ENCODE peak calls at places on chromosomes 13 and 19, in four cellular contexts. R is NT2/D1, M is fibroblast of lung, F is A549. A is an unnamed sample. For H3K4me1, the result is how much of the 10 kb centered on the place peaks cover.

GRCh38 chr13:53200498-53201453 is 172.2 kb downstream of the OLFM4 start:
- DNase-seq in R (peak), M (peak), F (no peak), A (peak)

GRCh38 chr13:76823969-76824368 is 62.2 kb downstream of the KCTD12 start:
- DNase-seq in R (peak), M (no peak), F (no peak), A (no peak)

GRCh38 chr19:719636-720377 is 11.1 kb downstream of the PALM start:
- DNase-seq in R (no peak), M (no peak), F (no peak), A (peak)

GRCh38 chr13:29849731-29850212 is 645 bp downstream of the UBL3 start:
- DNase-seq in R (no peak), M (peak), F (peak), A (peak)

GRCh38 chr13:44930907-44931676 is 58.2 kb downstream of the NUFIP1 start:
- DNase-seq in R (peak), M (peak), F (no peak), A (no peak)

GRCh38 chr13:35765941-35766340 is 289.5 kb upstream of the MAB21L1 start:
- DNase-seq in R (no peak), M (no peak), F (no peak), A (no peak)

GRCh38 chr13:43293986-43294880 is 270.8 kb downstream of the DNAJC15 start:
- DNase-seq in R (no peak), M (peak), F (no peak), A (no peak)

GRCh38 chr13:100138859-100139491 is 50.1 kb downstream of the PCCA start:
- DNase-seq in R (no peak), M (peak), F (no peak), A (no peak)

GRCh38 chr19:12790628-12791344 is 500 bp upstream of the JUNB start:
- DNase-seq in R (no peak), M (no peak), F (no peak), A (no peak)

GRCh38 chr19:14248578-14249011 is 42.6 kb upstream of the ADGRL1 start:
- DNase-seq in R (peak), M (peak), F (peak), A (peak)

GRCh38 chr19:48624791-48625723 is 5.8 kb downstream of the SPHK2 start:
- DNase-seq in R (no peak), M (no peak), F (no peak), A (peak)

GRCh38 chr19:49983645-49984229 is 22.8 kb upstream of the SIGLEC11 start:
- DNase-seq in R (peak), M (peak), F (peak), A (no peak)

GRCh38 chr13:33016414-33017409 is at the start of gene KL:
- DNase-seq in R (no peak), M (peak), F (peak), A (peak)

GRCh38 chr19:23779645-23780044 is 21.0 kb upstream of the ZNF681 start:
- DNase-seq in R (no peak), M (no peak), F (no peak), A (no peak)

GRCh38 chr13:81293594-81294164 is 952.8 kb upstream of the SPRY2 start:
- DNase-seq in R (no peak), M (no peak), F (no peak), A (no peak)

GRCh38 chr13:99034333-99035085 is 56.6 kb upstream of the DOCK9 start:
- DNase-seq in R (no peak), M (no peak), F (no peak), A (no peak)

GRCh38 chr13:52085416-52085815 is 43.5 kb downstream of the NEK5 start:
- DNase-seq in R (no peak), M (peak), F (no peak), A (no peak)

GRCh38 chr19:10230155-10230903 is 802 bp downstream of the S1PR2 start:
- DNase-seq in R (no peak), M (peak), F (no peak), A (peak)

GRCh38 chr13:99496322-99497142 is 4.7 kb upstream of the TM9SF2 start:
- DNase-seq in R (no peak), M (peak), F (peak), A (peak)

GRCh38 chr13:66558511-66558910 is 671.6 kb downstream of the PCDH9 start:
- DNase-seq in R (peak), M (peak), F (no peak), A (no peak)

GRCh38 chr19:11558881-11559828 is at the start of gene ELOF1:
- DNase-seq in R (peak), M (peak), F (peak), A (peak)

GRCh38 chr13:21849323-21849722 is 178.4 kb downstream of the FGF9 start:
- DNase-seq in R (peak), M (no peak), F (peak), A (no peak)

GRCh38 chr13:83065136-83065535 is 817.1 kb downstream of the SLITRK1 start:
- DNase-seq in R (no peak), M (peak), F (no peak), A (no peak)

GRCh38 chr13:52850396-52851152 is 2.1 kb upstream of the PCDH8 start:
- DNase-seq in R (peak), M (peak), F (peak), A (peak)

GRCh38 chr13:82719987-82720386 is 1162.3 kb downstream of the SLITRK1 start:
- DNase-seq in R (no peak), M (no peak), F (no peak), A (no peak)

GRCh38 chr13:49926019-49926418 is 10.1 kb downstream of the SPRYD7 start:
- DNase-seq in R (no peak), M (no peak), F (no peak), A (no peak)

GRCh38 chr13:31909889-31910551 is 121.6 kb upstream of the FRY start:
- DNase-seq in R (peak), M (peak), F (peak), A (no peak)

GRCh38 chr13:47628666-47629065 is 372.4 kb downstream of the SUCLA2 start:
- DNase-seq in R (no peak), M (peak), F (no peak), A (no peak)

DNA sequence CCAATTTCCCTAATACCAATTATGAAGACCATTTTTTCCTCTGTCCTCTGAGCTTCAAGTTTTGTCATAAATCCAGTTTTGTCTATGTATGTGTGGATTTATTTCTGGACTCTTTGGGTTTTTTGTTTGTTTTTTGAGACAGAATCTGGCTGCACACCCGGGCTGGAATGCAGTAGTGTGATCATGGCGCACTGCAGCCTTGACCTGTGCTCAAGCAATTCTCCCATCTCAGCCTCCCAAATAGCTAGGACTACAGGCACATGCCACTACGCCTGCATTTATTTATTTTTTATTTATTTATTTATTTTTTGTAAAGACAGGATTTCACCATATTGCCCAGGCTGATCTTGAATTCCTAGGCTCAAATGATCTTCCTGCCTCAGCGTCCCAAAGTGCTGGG is 45.3 kb upstream of the GTF3A start:
- DNase-seq in R (no peak), M (no peak), F (no peak), A (no peak)
- H3K4me1 ChIP-seq in R (under half), M (under half), F (under half), A (under half)

GRCh38 chr19:52140077-52140710 is 456 bp upstream of the ZNF616 start:
- DNase-seq in R (no peak), M (peak), F (no peak), A (no peak)

GRCh38 chr19:52142001-52142595 is 2.4 kb upstream of the ZNF616 start:
- DNase-seq in R (no peak), M (no peak), F (no peak), A (no peak)

GRCh38 chr19:52138614-52139290 is 986 bp downstream of the ZNF616 start:
- DNase-seq in R (peak), M (peak), F (no peak), A (no peak)

DNA sequence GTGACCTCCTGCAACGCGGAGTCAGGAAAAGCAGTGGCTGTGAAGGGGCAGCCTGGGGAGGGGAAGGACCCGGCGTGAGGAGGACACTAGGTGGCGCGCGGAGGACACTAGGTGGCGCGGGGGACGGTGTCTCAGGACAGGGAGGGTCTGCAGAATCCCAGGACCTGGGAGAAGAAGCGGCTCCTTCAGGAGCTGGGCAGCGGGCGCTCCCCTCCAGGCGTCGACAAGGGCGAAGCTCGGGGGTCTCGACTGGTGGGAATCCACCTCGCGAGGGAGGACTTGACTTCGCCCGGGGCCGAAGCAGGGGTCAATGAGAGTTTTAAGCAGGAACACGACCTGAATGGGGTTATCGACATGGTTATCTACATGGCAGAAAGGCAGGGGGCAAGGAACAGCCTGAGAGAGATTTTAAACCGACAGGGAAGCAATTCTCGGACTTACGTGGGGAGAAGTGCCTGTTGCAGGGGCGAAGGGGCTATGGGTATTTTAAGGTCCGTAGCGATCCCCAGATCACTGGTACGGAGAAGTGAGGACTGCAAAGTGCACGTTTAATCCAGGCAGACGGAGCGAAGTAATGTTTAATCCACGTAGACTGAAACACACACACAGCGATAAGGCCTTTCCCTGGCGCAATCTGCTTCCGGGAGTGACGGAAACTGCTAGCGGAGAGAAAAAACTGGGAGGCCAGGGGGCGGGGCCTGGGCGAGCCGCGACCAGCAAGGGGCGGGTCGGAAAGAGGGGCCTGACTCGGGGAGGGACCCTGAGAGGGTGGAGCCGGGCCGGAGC is at the start of gene ZNF616:
- DNase-seq in R (peak), M (peak), F (peak), A (peak)
- H3K4me3 ChIP-seq in R (peak), M (peak), F (peak), A (peak)

GRCh38 chr13:24222756-24223155 is 62.2 kb downstream of the SPATA13 start:
- DNase-seq in R (no peak), M (no peak), F (no peak), A (no peak)
- H3K4me1 ChIP-seq in R (under half), M (under half), F (under half), A (under half)

GRCh38 chr19:38386300-38386967 is 1.4 kb downstream of the GGN start:
- DNase-seq in R (no peak), M (no peak), F (no peak), A (peak)
- H3K4me3 ChIP-seq in R (no peak), M (no peak), F (no peak), A (no peak)

GRCh38 chr19:15284091-15284490 is 48.2 kb downstream of the BRD4 start:
- DNase-seq in R (no peak), M (no peak), F (no peak), A (no peak)
- H3K4me1 ChIP-seq in R (under half), M (under half), F (half or more), A (half or more)

GRCh38 chr19:8811315-8812172 is 20.6 kb downstream of the ZNF558 start:
- DNase-seq in R (no peak), M (peak), F (peak), A (no peak)

GRCh38 chr19:8815780-8816179 is 16.3 kb downstream of the ZNF558 start:
- DNase-seq in R (no peak), M (no peak), F (no peak), A (no peak)

GRCh38 chr19:8814176-8814575 is 17.9 kb downstream of the ZNF558 start:
- DNase-seq in R (no peak), M (no peak), F (no peak), A (no peak)
- H3K4me3 ChIP-seq in R (no peak), M (no peak), F (no peak), A (peak)

DNA sequence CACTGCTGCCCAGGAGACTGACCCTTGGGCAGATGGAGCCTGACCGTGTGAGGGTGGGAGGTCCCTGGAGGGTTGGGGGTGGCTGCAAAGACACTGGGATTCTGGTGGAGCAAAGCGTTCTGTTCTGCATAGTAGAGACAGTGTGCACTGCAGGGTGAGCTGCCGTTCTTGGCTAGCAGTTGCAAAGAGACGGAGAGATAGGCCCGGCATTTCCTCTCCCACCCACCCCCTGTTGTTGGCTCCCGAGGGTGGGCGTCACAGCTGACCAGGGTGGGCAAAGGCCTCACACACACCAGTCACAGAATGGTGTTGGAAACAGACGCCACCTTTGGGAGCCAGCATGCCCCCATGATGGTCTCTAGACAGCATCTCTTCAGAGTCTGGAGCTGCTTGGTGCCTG is 11.4 kb downstream of the TMEM255B start:
- DNase-seq in R (no peak), M (no peak), F (no peak), A (no peak)
- H3K4me1 ChIP-seq in R (under half), M (under half), F (under half), A (under half)

GRCh38 chr19:3372413-3372812 is 6.0 kb downstream of the NFIC start:
- DNase-seq in R (no peak), M (no peak), F (no peak), A (no peak)

GRCh38 chr19:3373971-3374368 is 7.6 kb downstream of the NFIC start:
- DNase-seq in R (no peak), M (no peak), F (no peak), A (no peak)

GRCh38 chr19:3378352-3379146 is 12.2 kb downstream of the NFIC start:
- DNase-seq in R (no peak), M (no peak), F (no peak), A (no peak)

GRCh38 chr19:3374369-3375112 is 8.2 kb downstream of the NFIC start:
- DNase-seq in R (no peak), M (no peak), F (no peak), A (no peak)

GRCh38 chr19:3375221-3376088 is 9.1 kb downstream of the NFIC start:
- DNase-seq in R (no peak), M (peak), F (no peak), A (peak)
- H3K4me3 ChIP-seq in R (no peak), M (no peak), F (no peak), A (no peak)

GRCh38 chr19:51128227-51128626 is 3.5 kb downstream of the SIGLEC9 start:
- DNase-seq in R (no peak), M (no peak), F (no peak), A (no peak)
- H3K4me1 ChIP-seq in R (under half), M (under half), F (under half), A (under half)